ENCODE peak calls at places on chromosome 2, in nine cellular contexts. V, T, B, J, A, Q, Z, M and U are unnamed samples.

GRCh38 chr2:23600336-23600735 is 215.4 kb downstream of the KLHL29 start:
- DNase-seq in V (no peak), T (no peak), B (no peak), J (no peak), A (no peak), Q (no peak), Z (no peak), M (no peak), U (no peak)

GRCh38 chr2:117917223-117917917 is 96.5 kb downstream of the CCDC93 start:
- DNase-seq in V (peak; percentile 24), T (no peak), B (peak; percentile 70), J (no peak), A (no peak), Q (no peak), Z (no peak), M (no peak), U (no peak)

GRCh38 chr2:116582850-116583249 is 1231.6 kb upstream of the DDX18 start:
- DNase-seq in V (no peak), T (no peak), B (no peak), J (no peak), A (no peak), Q (no peak), Z (no peak), M (no peak), U (no peak)

GRCh38 chr2:112293636-112294401 is 18.4 kb downstream of the ZC3H6 start:
- DNase-seq in V (no peak), T (no peak), B (no peak), J (no peak), A (no peak), Q (no peak), Z (no peak), M (no peak), U (no peak)

GRCh38 chr2:240957656-240958365 is 40.6 kb upstream of the SNED1 start:
- DNase-seq in V (no peak), T (no peak), B (peak; percentile 51), J (peak; percentile 15), A (peak; percentile 22), Q (no peak), Z (peak; percentile 43), M (no peak), U (no peak)

GRCh38 chr2:127293386-127293757 is 572 bp downstream of the ERCC3 start:
- DNase-seq in V (no peak), T (no peak), B (peak; percentile 11), J (no peak), A (no peak), Q (no peak), Z (no peak), M (no peak), U (no peak)

GRCh38 chr2:230356084-230356483 is 29.1 kb downstream of the SP140L start:
- DNase-seq in V (peak; percentile 36), T (no peak), B (no peak), J (no peak), A (no peak), Q (no peak), Z (no peak), M (no peak), U (no peak)

GRCh38 chr2:43657241-43657640 is 19.0 kb downstream of the C1GALT1C1L start:
- DNase-seq in V (no peak), T (no peak), B (no peak), J (no peak), A (no peak), Q (no peak), Z (no peak), M (no peak), U (no peak)

GRCh38 chr2:27262379-27263286 is at the start of gene SLC30A3:
- DNase-seq in V (no peak), T (no peak), B (peak; percentile 78), J (peak; percentile 79), A (peak; percentile 63), Q (peak; percentile 42), Z (peak; percentile 74), M (peak; percentile 26), U (no peak)

GRCh38 chr2:156331572-156332451 is 709 bp downstream of the NR4A2 start:
- DNase-seq in V (peak; percentile 77), T (no peak), B (peak; percentile 79), J (peak; percentile 47), A (peak; percentile 72), Q (no peak), Z (no peak), M (peak; percentile 94), U (no peak)

GRCh38 chr2:236657215-236657614 is 87.6 kb downstream of the ACKR3 start:
- DNase-seq in V (no peak), T (no peak), B (no peak), J (no peak), A (no peak), Q (no peak), Z (no peak), M (no peak), U (no peak)

GRCh38 chr2:96895709-96896651 is 26.1 kb upstream of the SEMA4C start:
- DNase-seq in V (no peak), T (no peak), B (peak; percentile 60), J (no peak), A (peak; percentile 35), Q (no peak), Z (peak; percentile 60), M (no peak), U (no peak)

GRCh38 chr2:120820263-120820884 is 84.7 kb downstream of the GLI2 start:
- DNase-seq in V (peak; percentile 90), T (no peak), B (peak; percentile 77), J (no peak), A (no peak), Q (no peak), Z (no peak), M (no peak), U (peak; percentile 37)

GRCh38 chr2:18232731-18233438 is 327.6 kb downstream of the RDH14 start:
- DNase-seq in V (peak; percentile 2), T (no peak), B (no peak), J (no peak), A (no peak), Q (no peak), Z (no peak), M (no peak), U (peak; percentile 35)

GRCh38 chr2:47620717-47621437 is 162.1 kb upstream of the MSH6 start:
- DNase-seq in V (no peak), T (no peak), B (no peak), J (no peak), A (no peak), Q (no peak), Z (no peak), M (no peak), U (no peak)

GRCh38 chr2:102024410-102024809 is 32.6 kb downstream of the IL1R2 start:
- DNase-seq in V (no peak), T (no peak), B (no peak), J (no peak), A (no peak), Q (no peak), Z (no peak), M (no peak), U (no peak)

DNA sequence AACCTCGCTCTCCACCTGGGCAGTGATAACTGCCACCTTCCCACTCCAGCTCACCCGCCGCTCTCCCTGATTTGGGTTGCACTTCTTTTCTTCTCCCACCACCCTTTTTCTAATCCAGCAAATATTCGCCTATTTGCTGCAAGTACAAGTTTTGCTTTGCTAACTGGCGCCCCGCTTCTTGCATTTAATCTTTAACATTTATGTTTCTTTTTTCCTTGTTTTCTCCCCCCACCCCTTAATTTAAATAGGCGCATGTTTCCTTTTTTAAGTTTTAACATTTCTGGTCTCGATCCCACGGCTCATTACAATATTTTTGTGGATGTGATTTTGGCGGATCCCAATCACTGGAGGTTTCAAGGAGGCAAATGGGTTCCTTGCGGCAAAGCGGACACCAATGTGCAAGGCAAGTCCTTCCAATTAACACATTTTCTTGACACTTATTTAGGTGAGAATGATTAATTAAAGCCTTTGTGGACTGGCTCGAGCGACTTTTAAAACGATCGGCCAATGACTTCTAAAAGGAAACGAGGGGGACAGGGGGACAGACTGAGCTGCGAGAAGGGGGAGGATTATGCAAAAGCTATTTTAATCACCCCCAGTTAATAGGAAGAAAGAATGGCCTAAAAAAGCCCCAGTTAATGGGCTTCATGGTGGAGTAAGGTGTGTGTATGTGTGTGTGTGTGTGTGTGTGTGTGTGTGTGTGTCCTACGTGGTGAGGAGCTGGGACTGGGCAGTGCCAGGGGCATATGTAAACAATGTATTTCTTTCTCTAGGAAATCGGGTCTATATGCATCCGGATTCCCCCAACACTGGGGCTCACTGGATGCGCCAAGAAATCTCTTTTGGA is 1.6 kb downstream of the TBR1 start:
- DNase-seq in V (no peak), T (no peak), B (no peak), J (no peak), A (no peak), Q (no peak), Z (no peak), M (no peak), U (no peak)
- H3K4me3 ChIP-seq in V (no peak overlapping the region), T (no peak overlapping the region), B (no peak overlapping the region), J (no peak overlapping the region), A (no peak overlapping the region), Q (no peak overlapping the region), Z (no peak overlapping the region), M (no peak overlapping the region), U (no peak overlapping the region)

DNA sequence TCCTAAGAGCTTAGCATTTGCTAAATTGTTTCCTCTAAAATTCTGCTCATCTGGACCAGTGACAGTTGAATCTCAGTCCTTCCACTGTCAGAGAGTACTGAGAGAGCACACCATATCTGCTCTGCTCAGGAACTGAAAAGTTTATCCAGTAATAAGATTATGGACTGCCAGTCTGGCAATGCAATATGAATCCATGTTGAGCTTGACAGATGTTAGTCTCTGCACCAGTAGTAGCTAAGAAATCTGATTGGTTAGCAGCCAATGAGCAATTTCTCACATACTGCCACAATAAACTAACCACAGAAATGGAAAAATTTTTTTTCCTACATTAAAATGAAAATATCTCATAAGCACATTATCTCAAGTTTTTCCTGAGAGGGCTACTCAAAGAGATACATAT is 2.3 kb downstream of the PRKD3 start:
- DNase-seq in V (peak; percentile 43), T (no peak), B (no peak), J (no peak), A (no peak), Q (no peak), Z (no peak), M (no peak), U (no peak)
- H3K4me3 ChIP-seq in V (no peak overlapping the region), T (no peak overlapping the region), B (no peak overlapping the region), J (peak overlapping the region; percentile 1), A (no peak overlapping the region), Q (no peak overlapping the region), Z (no peak overlapping the region), M (no peak overlapping the region), U (no peak overlapping the region)

GRCh38 chr2:176110975-176111663 is 4.0 kb downstream of the HOXD11 start:
- DNase-seq in V (peak; percentile 28), T (no peak), B (peak; percentile 76), J (no peak), A (peak; percentile 56), Q (no peak), Z (no peak), M (peak; percentile 48), U (no peak)
- H3K4me3 ChIP-seq in V (no peak overlapping the region), T (no peak overlapping the region), B (no peak overlapping the region), J (no peak overlapping the region), A (no peak overlapping the region), Q (no peak overlapping the region), Z (no peak overlapping the region), M (no peak overlapping the region), U (no peak overlapping the region)

DNA sequence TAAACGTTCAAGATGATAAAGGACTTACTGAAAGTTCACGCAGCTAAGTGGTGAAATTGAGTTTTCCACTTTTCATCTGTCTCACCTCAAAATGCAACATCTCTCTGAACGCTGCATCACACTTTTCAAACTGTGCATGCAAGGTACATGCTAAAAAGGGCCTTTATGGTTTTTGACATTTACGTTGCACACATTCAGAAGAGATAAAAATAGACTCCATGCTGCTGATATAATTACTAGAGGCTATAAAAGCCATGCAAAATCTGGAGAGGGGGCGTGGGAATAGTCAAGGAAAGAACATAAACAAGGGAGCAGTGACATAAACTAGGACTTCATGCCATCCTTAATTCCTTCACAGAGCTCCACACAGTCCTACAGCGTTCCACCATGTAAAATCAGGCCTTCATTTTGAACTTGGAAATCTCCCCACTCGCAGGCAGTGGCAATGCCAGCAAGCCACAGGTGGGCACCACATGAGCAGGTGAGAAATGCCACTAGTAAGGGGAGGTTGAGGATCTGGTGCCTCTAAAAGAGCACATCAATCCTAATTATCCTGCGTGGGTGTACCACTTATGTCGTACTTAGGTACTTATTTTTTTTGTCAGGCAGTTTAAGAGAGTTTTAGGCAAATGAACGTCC is 71.4 kb downstream of the ZEB2 start:
- DNase-seq in V (no peak), T (no peak), B (no peak), J (no peak), A (no peak), Q (no peak), Z (no peak), M (no peak), U (no peak)
- H3K4me3 ChIP-seq in V (no peak overlapping the region), T (no peak overlapping the region), B (no peak overlapping the region), J (no peak overlapping the region), A (no peak overlapping the region), Q (peak overlapping the region; percentile 1), Z (no peak overlapping the region), M (no peak overlapping the region), U (no peak overlapping the region)